ENCODE peak calls at places on chromosomes 4 and X, in nine cellular contexts. One of them, this sample, is unnamed. For H3K4me1, the result is how much of the 10 kb centered on the place peaks cover.

GRCh38 chr4:76515975-76516853 is 81.2 kb downstream of the SHROOM3 start:
- DNase-seq in heart left ventricle: no peak
- DNase-seq in IMR-90: no peak
- DNase-seq in mesenchymal stem cell: peak
- DNase-seq in CD8-positive, alpha-beta T cell: no peak
- DNase-seq in transverse colon: no peak
- DNase-seq in suprapubic skin: no peak
- DNase-seq in astrocyte: no peak
- DNase-seq in tibial nerve: no peak
- DNase-seq in this sample: no peak

GRCh38 chr4:2251073-2251794 is 9.3 kb upstream of the HAUS3 start:
- DNase-seq in heart left ventricle: peak
- DNase-seq in IMR-90: no peak
- DNase-seq in mesenchymal stem cell: no peak
- DNase-seq in CD8-positive, alpha-beta T cell: peak
- DNase-seq in transverse colon: no peak
- DNase-seq in suprapubic skin: peak
- DNase-seq in astrocyte: no peak
- DNase-seq in tibial nerve: no peak
- DNase-seq in this sample: peak

GRCh38 chr4:57854748-57855147 is 744.6 kb upstream of the IGFBP7 start:
- DNase-seq in heart left ventricle: no peak
- DNase-seq in IMR-90: no peak
- DNase-seq in mesenchymal stem cell: peak
- DNase-seq in CD8-positive, alpha-beta T cell: no peak
- DNase-seq in transverse colon: no peak
- DNase-seq in suprapubic skin: no peak
- DNase-seq in astrocyte: no peak
- DNase-seq in tibial nerve: no peak
- DNase-seq in this sample: no peak

GRCh38 chr4:112327950-112328349 is 30.8 kb downstream of the ALPK1 start:
- DNase-seq in heart left ventricle: no peak
- DNase-seq in IMR-90: peak
- DNase-seq in mesenchymal stem cell: peak
- DNase-seq in CD8-positive, alpha-beta T cell: no peak
- DNase-seq in transverse colon: no peak
- DNase-seq in suprapubic skin: no peak
- DNase-seq in astrocyte: peak
- DNase-seq in tibial nerve: no peak
- DNase-seq in this sample: no peak

GRCh38 chrX:129493643-129494042 is 29.6 kb downstream of the SMARCA1 start:
- DNase-seq in heart left ventricle: no peak
- DNase-seq in IMR-90: peak
- DNase-seq in mesenchymal stem cell: peak
- DNase-seq in CD8-positive, alpha-beta T cell: no peak
- DNase-seq in transverse colon: no peak
- DNase-seq in suprapubic skin: no peak
- DNase-seq in astrocyte: peak
- DNase-seq in tibial nerve: no peak
- DNase-seq in this sample: no peak

GRCh38 chr4:20359692-20360091 is 108.0 kb downstream of the SLIT2 start:
- DNase-seq in heart left ventricle: no peak
- DNase-seq in IMR-90: no peak
- DNase-seq in mesenchymal stem cell: no peak
- DNase-seq in CD8-positive, alpha-beta T cell: no peak
- DNase-seq in transverse colon: no peak
- DNase-seq in suprapubic skin: no peak
- DNase-seq in astrocyte: no peak
- DNase-seq in tibial nerve: no peak
- DNase-seq in this sample: no peak

GRCh38 chrX:104183685-104184084 is 17.4 kb downstream of the FAM199X start:
- DNase-seq in heart left ventricle: no peak
- DNase-seq in IMR-90: no peak
- DNase-seq in mesenchymal stem cell: no peak
- DNase-seq in CD8-positive, alpha-beta T cell: no peak
- DNase-seq in transverse colon: no peak
- DNase-seq in suprapubic skin: no peak
- DNase-seq in astrocyte: no peak
- DNase-seq in tibial nerve: no peak
- DNase-seq in this sample: no peak

GRCh38 chr4:90769251-90769650 is 642.1 kb downstream of the CCSER1 start:
- DNase-seq in heart left ventricle: no peak
- DNase-seq in IMR-90: no peak
- DNase-seq in mesenchymal stem cell: peak
- DNase-seq in CD8-positive, alpha-beta T cell: no peak
- DNase-seq in transverse colon: no peak
- DNase-seq in suprapubic skin: no peak
- DNase-seq in astrocyte: no peak
- DNase-seq in tibial nerve: no peak
- DNase-seq in this sample: no peak

GRCh38 chr4:26854701-26855100 is 5.9 kb upstream of the STIM2 start:
- DNase-seq in heart left ventricle: no peak
- DNase-seq in IMR-90: no peak
- DNase-seq in mesenchymal stem cell: no peak
- DNase-seq in CD8-positive, alpha-beta T cell: no peak
- DNase-seq in transverse colon: no peak
- DNase-seq in suprapubic skin: no peak
- DNase-seq in astrocyte: no peak
- DNase-seq in tibial nerve: no peak
- DNase-seq in this sample: no peak

DNA sequence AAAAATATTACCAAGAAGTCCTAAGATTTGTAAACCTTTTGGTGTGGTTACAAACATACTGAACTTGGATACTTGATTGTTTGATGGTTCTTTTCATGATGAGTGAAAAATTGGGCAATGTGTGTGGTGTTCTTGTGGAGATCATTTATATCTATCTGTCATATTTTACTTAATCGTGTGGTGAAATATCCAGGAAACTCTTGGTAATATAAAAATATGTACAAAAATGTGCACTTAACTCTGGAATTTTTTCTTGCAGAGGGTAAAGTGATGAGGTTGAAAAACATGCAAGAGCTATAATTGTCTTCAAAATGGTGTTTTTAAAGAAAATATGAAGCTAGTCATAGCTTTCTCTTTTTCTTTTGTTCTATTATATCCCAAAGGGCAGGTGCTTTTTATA is 2.8 kb downstream of the DCUN1D4 start:
- DNase-seq in heart left ventricle: no peak
- DNase-seq in IMR-90: no peak
- DNase-seq in mesenchymal stem cell: no peak
- DNase-seq in CD8-positive, alpha-beta T cell: no peak
- DNase-seq in transverse colon: no peak
- DNase-seq in suprapubic skin: no peak
- DNase-seq in astrocyte: no peak
- DNase-seq in tibial nerve: no peak
- DNase-seq in this sample: no peak
- H3K4me1 ChIP-seq in heart left ventricle: under half
- H3K4me1 ChIP-seq in IMR-90: under half
- H3K4me1 ChIP-seq in mesenchymal stem cell: under half
- H3K4me1 ChIP-seq in CD8-positive, alpha-beta T cell: under half
- H3K4me1 ChIP-seq in transverse colon: under half
- H3K4me1 ChIP-seq in suprapubic skin: under half
- H3K4me1 ChIP-seq in astrocyte: under half
- H3K4me1 ChIP-seq in tibial nerve: under half
- H3K4me1 ChIP-seq in this sample: under half

DNA sequence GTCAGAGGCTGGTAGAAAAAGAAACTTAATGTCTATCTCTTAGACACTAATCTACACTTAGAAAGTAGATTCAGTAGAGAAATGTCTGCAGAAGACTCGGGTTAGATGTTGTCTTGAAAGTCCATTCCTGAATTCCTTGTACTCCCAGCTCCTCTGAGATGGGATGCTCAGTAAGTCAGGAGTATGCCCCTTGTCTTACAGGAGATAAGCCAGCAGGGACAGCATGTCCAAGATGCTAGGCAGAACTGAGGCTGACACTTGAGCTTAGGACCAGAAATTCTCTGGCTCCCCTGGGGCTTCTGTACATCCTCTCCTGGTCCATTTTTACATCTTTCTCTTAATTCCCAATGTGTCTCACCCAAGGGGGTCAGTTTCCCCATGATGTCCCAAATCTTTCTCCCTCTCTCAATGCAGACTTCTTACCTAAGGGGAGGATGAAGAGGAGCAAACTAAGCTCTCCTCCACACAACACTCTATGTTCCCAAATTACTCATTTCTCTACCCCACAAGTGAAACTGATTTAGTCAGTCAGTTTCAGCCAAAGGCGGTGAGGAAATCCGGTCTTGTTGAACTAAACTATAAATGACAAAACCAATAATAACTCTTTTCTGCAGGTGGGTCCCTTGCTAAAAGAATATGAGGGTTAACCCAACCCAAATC is 558.2 kb upstream of the DIPK2B start:
- DNase-seq in heart left ventricle: no peak
- DNase-seq in IMR-90: peak
- DNase-seq in mesenchymal stem cell: peak
- DNase-seq in CD8-positive, alpha-beta T cell: no peak
- DNase-seq in transverse colon: no peak
- DNase-seq in suprapubic skin: no peak
- DNase-seq in astrocyte: peak
- DNase-seq in tibial nerve: no peak
- DNase-seq in this sample: no peak
- H3K4me1 ChIP-seq in heart left ventricle: under half
- H3K4me1 ChIP-seq in IMR-90: under half
- H3K4me1 ChIP-seq in mesenchymal stem cell: under half
- H3K4me1 ChIP-seq in CD8-positive, alpha-beta T cell: under half
- H3K4me1 ChIP-seq in transverse colon: under half
- H3K4me1 ChIP-seq in suprapubic skin: under half
- H3K4me1 ChIP-seq in astrocyte: half or more
- H3K4me1 ChIP-seq in tibial nerve: under half
- H3K4me1 ChIP-seq in this sample: under half

GRCh38 chr4:73450398-73451004 is 14.5 kb downstream of the AFP start:
- DNase-seq in heart left ventricle: no peak
- DNase-seq in IMR-90: peak
- DNase-seq in mesenchymal stem cell: peak
- DNase-seq in CD8-positive, alpha-beta T cell: no peak
- DNase-seq in transverse colon: no peak
- DNase-seq in suprapubic skin: no peak
- DNase-seq in astrocyte: peak
- DNase-seq in tibial nerve: no peak
- DNase-seq in this sample: no peak

GRCh38 chr4:73453701-73454005 is 17.6 kb downstream of the AFP start:
- DNase-seq in heart left ventricle: no peak
- DNase-seq in IMR-90: no peak
- DNase-seq in mesenchymal stem cell: no peak
- DNase-seq in CD8-positive, alpha-beta T cell: no peak
- DNase-seq in transverse colon: no peak
- DNase-seq in suprapubic skin: no peak
- DNase-seq in astrocyte: peak
- DNase-seq in tibial nerve: no peak
- DNase-seq in this sample: no peak

GRCh38 chr4:73451404-73451803 is 15.4 kb downstream of the AFP start:
- DNase-seq in heart left ventricle: no peak
- DNase-seq in IMR-90: peak
- DNase-seq in mesenchymal stem cell: peak
- DNase-seq in CD8-positive, alpha-beta T cell: no peak
- DNase-seq in transverse colon: no peak
- DNase-seq in suprapubic skin: no peak
- DNase-seq in astrocyte: peak
- DNase-seq in tibial nerve: no peak
- DNase-seq in this sample: no peak

GRCh38 chr4:73452953-73453700 is 17.1 kb downstream of the AFP start:
- DNase-seq in heart left ventricle: no peak
- DNase-seq in IMR-90: no peak
- DNase-seq in mesenchymal stem cell: no peak
- DNase-seq in CD8-positive, alpha-beta T cell: no peak
- DNase-seq in transverse colon: peak
- DNase-seq in suprapubic skin: no peak
- DNase-seq in astrocyte: peak
- DNase-seq in tibial nerve: no peak
- DNase-seq in this sample: no peak

GRCh38 chr4:73451978-73452747 is 16.1 kb downstream of the AFP start:
- DNase-seq in heart left ventricle: no peak
- DNase-seq in IMR-90: no peak
- DNase-seq in mesenchymal stem cell: no peak
- DNase-seq in CD8-positive, alpha-beta T cell: no peak
- DNase-seq in transverse colon: no peak
- DNase-seq in suprapubic skin: no peak
- DNase-seq in astrocyte: no peak
- DNase-seq in tibial nerve: no peak
- DNase-seq in this sample: no peak
- H3K4me1 ChIP-seq in heart left ventricle: under half
- H3K4me1 ChIP-seq in IMR-90: under half
- H3K4me1 ChIP-seq in mesenchymal stem cell: under half
- H3K4me1 ChIP-seq in CD8-positive, alpha-beta T cell: under half
- H3K4me1 ChIP-seq in transverse colon: under half
- H3K4me1 ChIP-seq in suprapubic skin: under half
- H3K4me1 ChIP-seq in astrocyte: under half
- H3K4me1 ChIP-seq in tibial nerve: under half
- H3K4me1 ChIP-seq in this sample: under half

GRCh38 chrX:150575415-150575814 is 7.0 kb downstream of the MTM1 start:
- DNase-seq in heart left ventricle: no peak
- DNase-seq in IMR-90: peak
- DNase-seq in mesenchymal stem cell: no peak
- DNase-seq in CD8-positive, alpha-beta T cell: no peak
- DNase-seq in transverse colon: peak
- DNase-seq in suprapubic skin: no peak
- DNase-seq in astrocyte: peak
- DNase-seq in tibial nerve: no peak
- DNase-seq in this sample: no peak
- H3K4me1 ChIP-seq in heart left ventricle: under half
- H3K4me1 ChIP-seq in IMR-90: under half
- H3K4me1 ChIP-seq in mesenchymal stem cell: under half
- H3K4me1 ChIP-seq in CD8-positive, alpha-beta T cell: half or more
- H3K4me1 ChIP-seq in transverse colon: under half
- H3K4me1 ChIP-seq in suprapubic skin: under half
- H3K4me1 ChIP-seq in astrocyte: under half
- H3K4me1 ChIP-seq in tibial nerve: under half
- H3K4me1 ChIP-seq in this sample: under half

GRCh38 chr4:156971168-156971601 is 414 bp downstream of the PDGFC start:
- DNase-seq in heart left ventricle: peak
- DNase-seq in IMR-90: no peak
- DNase-seq in mesenchymal stem cell: no peak
- DNase-seq in CD8-positive, alpha-beta T cell: no peak
- DNase-seq in transverse colon: peak
- DNase-seq in suprapubic skin: peak
- DNase-seq in astrocyte: no peak
- DNase-seq in tibial nerve: peak
- DNase-seq in this sample: peak
- H3K4me1 ChIP-seq in heart left ventricle: under half
- H3K4me1 ChIP-seq in IMR-90: under half
- H3K4me1 ChIP-seq in mesenchymal stem cell: under half
- H3K4me1 ChIP-seq in CD8-positive, alpha-beta T cell: under half
- H3K4me1 ChIP-seq in transverse colon: under half
- H3K4me1 ChIP-seq in suprapubic skin: under half
- H3K4me1 ChIP-seq in astrocyte: half or more
- H3K4me1 ChIP-seq in tibial nerve: under half
- H3K4me1 ChIP-seq in this sample: under half

GRCh38 chr4:41361831-41362646 is 105.3 kb downstream of the UCHL1 start:
- DNase-seq in heart left ventricle: no peak
- DNase-seq in IMR-90: no peak
- DNase-seq in mesenchymal stem cell: peak
- DNase-seq in CD8-positive, alpha-beta T cell: no peak
- DNase-seq in transverse colon: no peak
- DNase-seq in suprapubic skin: no peak
- DNase-seq in astrocyte: no peak
- DNase-seq in tibial nerve: no peak
- DNase-seq in this sample: no peak
- H3K4me1 ChIP-seq in heart left ventricle: under half
- H3K4me1 ChIP-seq in IMR-90: under half
- H3K4me1 ChIP-seq in mesenchymal stem cell: under half
- H3K4me1 ChIP-seq in CD8-positive, alpha-beta T cell: under half
- H3K4me1 ChIP-seq in transverse colon: under half
- H3K4me1 ChIP-seq in suprapubic skin: half or more
- H3K4me1 ChIP-seq in astrocyte: under half
- H3K4me1 ChIP-seq in tibial nerve: under half
- H3K4me1 ChIP-seq in this sample: under half

This sample was measured in Peyer's patch.